ENCODE peak calls at places on chromosome 13, in six cellular contexts. R is B cell, C is lower lobe of right lung, M is uterus, U is sigmoid colon, T is GM20000. D is an unnamed sample.

GRCh38 chr13:95915102-95915501 is 138.1 kb downstream of the UGGT2 start:
- DNase-seq in R (no peak), M (no peak), T (no peak), U (no peak), C (no peak), D (no peak)

GRCh38 chr13:113453962-113454361 is 674 bp upstream of the ADPRHL1 start:
- DNase-seq in T (no peak), U (peak; percentile 79), R (no peak), C (no peak), M (peak; percentile 3), D (no peak)

GRCh38 chr13:41590122-41590521 is 132.8 kb downstream of the RGCC start:
- DNase-seq in C (no peak), M (no peak), R (no peak), T (no peak), U (no peak), D (no peak)

GRCh38 chr13:39493966-39494365 is 109.0 kb downstream of the LHFPL6 start:
- DNase-seq in U (no peak), M (no peak), T (no peak), C (no peak), R (no peak), D (no peak)

GRCh38 chr13:114071441-114071840 is 61.0 kb downstream of the RASA3 start:
- DNase-seq in M (peak; percentile 16), T (no peak), C (no peak), R (no peak), U (peak; percentile 50), D (no peak)

GRCh38 chr13:36612242-36612641 is 61.6 kb upstream of the SERTM1 start:
- DNase-seq in M (no peak), C (no peak), R (no peak), T (no peak), U (no peak), D (no peak)

GRCh38 chr13:35345992-35346391 is 130.5 kb downstream of the MAB21L1 start:
- DNase-seq in M (no peak), T (no peak), U (no peak), R (no peak), C (no peak), D (no peak)

GRCh38 chr13:68813397-68813796 is 1294.2 kb upstream of the ATXN8OS start:
- DNase-seq in M (no peak), C (no peak), R (no peak), U (no peak), T (no peak), D (no peak)

GRCh38 chr13:73913043-73913740 is 221.0 kb downstream of the KLF12 start:
- DNase-seq in T (no peak), U (no peak), R (no peak), M (no peak), C (no peak), D (no peak)

GRCh38 chr13:32284927-32285632 is 30.1 kb downstream of the ZAR1L start:
- DNase-seq in C (no peak), R (no peak), T (no peak), U (no peak), M (peak; percentile 58), D (no peak)

GRCh38 chr13:59776924-59777690 is 386.6 kb downstream of the DIAPH3 start:
- DNase-seq in T (no peak), U (no peak), R (no peak), C (no peak), M (no peak), D (no peak)

GRCh38 chr13:73740681-73741080 is 393.5 kb downstream of the KLF12 start:
- DNase-seq in C (no peak), M (no peak), U (no peak), T (no peak), R (no peak), D (no peak)

GRCh38 chr13:67023088-67023893 is 206.8 kb downstream of the PCDH9 start:
- DNase-seq in U (no peak), R (no peak), T (no peak), M (no peak), C (no peak), D (no peak)

GRCh38 chr13:26663801-26664200 is 96.8 kb downstream of the GPR12 start:
- DNase-seq in M (no peak), U (no peak), C (no peak), T (no peak), R (no peak), D (no peak)

DNA sequence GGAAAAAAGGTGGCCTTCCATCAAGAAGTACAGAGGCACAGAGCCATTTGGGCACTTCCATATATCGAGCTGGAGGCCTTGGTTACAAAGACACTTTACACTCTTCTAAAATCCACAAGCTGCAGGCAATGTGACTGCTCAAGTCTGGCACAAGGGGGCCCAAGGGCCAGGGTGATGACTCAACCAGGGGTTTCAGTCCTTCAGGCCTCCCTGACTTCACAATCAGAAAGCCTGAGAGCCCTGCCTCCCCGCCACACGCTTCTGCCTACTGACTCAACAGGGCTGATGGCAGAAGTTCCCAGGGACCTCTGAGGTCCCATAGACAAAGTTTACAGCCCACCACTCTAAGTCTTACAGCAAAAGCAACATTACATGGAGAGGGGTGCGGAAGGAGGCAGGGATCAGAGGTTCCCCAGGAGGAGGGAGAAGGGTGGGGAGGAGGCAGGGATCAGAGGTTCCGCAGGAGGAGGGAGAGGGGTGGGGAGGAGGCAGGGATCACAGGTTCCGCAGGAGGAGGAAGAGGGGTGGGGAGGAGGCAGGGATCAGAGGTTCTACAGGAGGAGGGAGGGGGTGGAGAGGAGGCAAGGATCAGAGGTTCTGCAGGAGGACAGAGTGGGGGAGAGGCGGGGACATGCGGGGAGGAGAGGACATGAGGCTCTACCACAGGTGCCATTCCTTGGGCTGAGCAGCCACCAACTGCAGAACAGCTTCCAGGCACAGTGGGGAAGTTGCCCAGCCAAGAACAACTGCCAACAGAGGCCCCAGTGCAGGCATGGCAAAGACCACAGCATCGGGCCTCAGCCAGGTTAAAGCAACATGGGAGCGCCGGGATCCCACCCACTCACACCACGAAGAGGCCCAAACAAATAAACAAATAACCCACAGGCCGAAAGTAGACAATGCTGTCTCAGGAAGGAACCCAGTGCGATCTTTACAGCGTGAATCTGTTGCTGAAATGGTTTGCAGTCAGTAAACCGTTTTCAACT is 52.0 kb downstream of the SLC7A1 start:
- DNase-seq in C (no peak), U (no peak), M (no peak), R (no peak), T (peak; percentile 78), D (peak; percentile 81)
- TF ChIP-seq CTCF in C (no peak), U (no peak), M (no peak), R (no peak), T (peak; percentile 17), D (peak; percentile 23)

GRCh38 chr13:110137677-110138008 is 169.3 kb downstream of the COL4A1 start:
- DNase-seq in R (no peak), T (peak; percentile 80), C (peak; percentile 54), U (no peak), M (no peak), D (peak; percentile 77)
- TF ChIP-seq CTCF in R (no peak), T (peak; percentile 35), C (peak; percentile 48), U (peak; percentile 22), M (peak; percentile 11), D (no peak)

GRCh38 chr13:97946951-97947588 is 6.4 kb upstream of the IPO5 start:
- DNase-seq in T (no peak), U (no peak), C (no peak), M (no peak), R (no peak), D (no peak)

GRCh38 chr13:97944396-97945029 is 9.0 kb upstream of the IPO5 start:
- DNase-seq in R (no peak), U (no peak), M (no peak), C (no peak), T (no peak), D (no peak)

GRCh38 chr13:97945342-97945741 is 8.1 kb upstream of the IPO5 start:
- DNase-seq in T (no peak), C (no peak), M (no peak), U (no peak), R (no peak), D (no peak)

GRCh38 chr13:97948041-97948440 is 5.4 kb upstream of the IPO5 start:
- DNase-seq in M (no peak), C (no peak), T (no peak), R (no peak), U (no peak), D (no peak)

DNA sequence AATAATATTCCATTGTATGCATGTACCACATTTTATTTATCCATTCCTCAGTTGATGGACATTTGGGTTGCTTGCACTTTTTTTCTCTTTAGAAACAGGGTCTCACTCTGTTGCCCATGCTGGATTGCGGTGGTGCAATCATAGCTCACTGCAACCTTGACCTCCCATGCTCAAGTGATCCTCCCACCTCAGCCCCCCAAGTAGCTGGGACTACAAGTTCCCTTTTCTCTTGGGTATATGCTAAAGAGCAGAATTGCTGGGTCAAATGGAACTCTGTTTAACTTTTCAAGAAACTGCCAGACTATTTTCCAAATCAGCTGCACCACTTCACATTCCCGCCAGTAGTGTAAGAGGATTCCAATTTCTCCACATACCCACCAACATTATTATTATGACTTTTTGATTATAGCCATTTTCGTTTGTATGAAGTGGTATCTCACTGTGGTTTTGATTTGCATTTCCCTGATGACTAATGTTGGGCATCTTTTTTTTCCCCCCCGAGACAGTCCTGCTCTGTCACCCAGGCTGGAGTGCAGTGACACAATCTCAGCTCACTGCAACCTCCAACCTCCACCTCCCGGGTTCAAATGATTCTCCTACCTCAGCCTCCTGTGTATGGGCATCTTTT is 7.6 kb upstream of the IPO5 start:
- DNase-seq in M (no peak), C (no peak), R (no peak), T (no peak), U (no peak), D (no peak)
- TF ChIP-seq CTCF in M (no peak), C (no peak), R (no peak), T (no peak), U (no peak), D (no peak)

GRCh38 chr13:106589716-106590115 is 21.8 kb upstream of the ARGLU1 start:
- DNase-seq in C (no peak), U (no peak), R (no peak), M (no peak), T (no peak), D (no peak)

GRCh38 chr13:106591299-106591698 is 23.4 kb upstream of the ARGLU1 start:
- DNase-seq in M (no peak), U (no peak), R (no peak), T (no peak), C (no peak), D (no peak)

GRCh38 chr13:106588367-106588766 is 20.4 kb upstream of the ARGLU1 start:
- DNase-seq in C (no peak), U (no peak), R (no peak), T (no peak), M (no peak), D (no peak)

GRCh38 chr13:106586764-106587163 is 18.8 kb upstream of the ARGLU1 start:
- DNase-seq in T (no peak), R (no peak), M (no peak), C (no peak), U (no peak), D (no peak)

DNA sequence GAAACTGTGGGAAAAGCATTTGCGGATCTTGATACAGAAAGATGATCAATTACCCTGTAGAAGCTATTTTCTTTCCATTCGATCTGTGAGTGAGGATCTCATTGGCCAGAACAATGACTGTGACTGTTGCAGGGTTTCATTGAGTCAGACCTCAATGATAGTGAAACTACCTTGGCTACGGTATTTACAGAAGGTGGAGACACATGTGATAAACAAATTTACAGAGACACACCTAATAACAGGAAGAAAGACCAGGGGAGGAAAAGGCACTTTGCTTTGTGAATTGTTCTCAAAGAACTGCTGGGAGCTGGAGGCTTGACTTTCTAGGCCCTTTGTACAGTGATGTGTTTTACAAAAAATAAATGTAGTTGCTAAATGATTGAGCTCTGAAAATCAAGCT is 19.9 kb upstream of the ARGLU1 start:
- DNase-seq in U (no peak), R (no peak), T (no peak), C (no peak), M (no peak), D (no peak)
- TF ChIP-seq CTCF in U (no peak), R (no peak), T (no peak), C (no peak), M (no peak), D (no peak)

D was measured in GM13976.